ENCODE peak calls at places on chromosomes 3 and 15, in six cellular contexts. M is IMR-90, C is tibial nerve, D is H54, U is WTC11, I is GM06990. O is an unnamed sample.

GRCh38 chr3:66261318-66261717 is 40.5 kb downstream of the SLC25A26 start:
- DNase-seq in C (no peak), D (peak; percentile 40), U (no peak), M (peak; percentile 56), I (no peak), O (no peak)

GRCh38 chr3:11346416-11346815 is 74.2 kb downstream of the ATG7 start:
- DNase-seq in M (peak; percentile 92), U (no peak), C (no peak), D (no peak), I (no peak), O (no peak)

GRCh38 chr3:33046521-33046920 is 50.4 kb downstream of the GLB1 start:
- DNase-seq in C (no peak), M (no peak), D (no peak), I (no peak), U (no peak), O (no peak)

GRCh38 chr3:112811150-112811884 is 35.3 kb downstream of the CD200R1L start:
- DNase-seq in U (no peak), M (peak; percentile 86), D (no peak), C (peak; percentile 61), I (no peak), O (no peak)

GRCh38 chr3:194588741-194589140 is 44.5 kb downstream of the TMEM44 start:
- DNase-seq in M (peak; percentile 59), D (no peak), U (no peak), C (no peak), I (no peak), O (no peak)

GRCh38 chr3:74562528-74563190 is 51.8 kb downstream of the CNTN3 start:
- DNase-seq in D (no peak), C (no peak), M (no peak), I (no peak), U (no peak), O (no peak)

GRCh38 chr3:156274791-156275190 is 154.4 kb downstream of the KCNAB1 start:
- DNase-seq in U (no peak), C (no peak), M (no peak), I (no peak), D (no peak), O (no peak)

GRCh38 chr3:194661374-194661773 is 10.6 kb downstream of the LSG1 start:
- DNase-seq in M (no peak), D (no peak), C (no peak), U (no peak), I (no peak), O (no peak)

GRCh38 chr15:54373332-54373731 is 395.1 kb downstream of the UNC13C start:
- DNase-seq in U (no peak), M (no peak), C (no peak), D (no peak), I (no peak), O (no peak)

GRCh38 chr3:116148881-116149530 is 296.3 kb downstream of the LSAMP start:
- DNase-seq in U (no peak), I (no peak), C (no peak), M (peak; percentile 63), D (peak; percentile 6), O (no peak)

GRCh38 chr15:59794229-59794886 is 105.2 kb upstream of the BNIP2 start:
- DNase-seq in U (no peak), C (no peak), D (no peak), M (no peak), I (no peak), O (no peak)

GRCh38 chr3:11711826-11712225 is 68.1 kb upstream of the VGLL4 start:
- DNase-seq in C (no peak), I (no peak), D (no peak), U (no peak), M (no peak), O (no peak)

GRCh38 chr15:85733415-85733814 is 61.3 kb downstream of the KLHL25 start:
- DNase-seq in U (no peak), I (no peak), D (no peak), M (no peak), C (no peak), O (no peak)

GRCh38 chr15:67176195-67176971 is 78.1 kb downstream of the AAGAB start:
- DNase-seq in C (no peak), I (no peak), M (no peak), D (no peak), U (no peak), O (no peak)

GRCh38 chr3:98376631-98377030 is 13.8 kb upstream of the OR5K3 start:
- DNase-seq in M (no peak), I (no peak), D (no peak), U (no peak), C (no peak), O (no peak)

GRCh38 chr3:57227930-57228733 is 603 bp downstream of the APPL1 start:
- DNase-seq in D (peak; percentile 28), I (peak; percentile 72), U (peak; percentile 33), M (peak; percentile 41), C (peak; percentile 16), O (peak; percentile 16)

GRCh38 chr3:169041677-169042171 is 621.8 kb downstream of the MECOM start:
- DNase-seq in C (no peak), M (peak; percentile 80), I (no peak), U (no peak), D (no peak), O (no peak)

GRCh38 chr15:100972975-100973350 is 53.8 kb downstream of the LRRK1 start:
- DNase-seq in D (no peak), C (no peak), I (no peak), M (no peak), U (peak; percentile 32), O (no peak)

GRCh38 chr15:74301583-74302374 is 65.7 kb downstream of the CCDC33 start:
- DNase-seq in I (no peak), U (no peak), D (no peak), C (no peak), M (no peak), O (no peak)

GRCh38 chr3:94004301-94004910 is 24.0 kb downstream of the STX19 start:
- DNase-seq in U (no peak), M (peak; percentile 82), C (no peak), D (peak; percentile 3), I (no peak), O (peak; percentile 27)

GRCh38 chr15:48644827-48645557 is 517 bp downstream of the FBN1 start:
- DNase-seq in D (peak; percentile 23), C (no peak), U (peak; percentile 66), M (peak; percentile 62), I (peak; percentile 64), O (no peak)

GRCh38 chr15:57019496-57020160 is 101.2 kb downstream of the TCF12 start:
- DNase-seq in C (peak; percentile 18), I (no peak), M (no peak), D (no peak), U (no peak), O (no peak)

GRCh38 chr3:123376451-123377172 is 72.3 kb downstream of the ADCY5 start:
- DNase-seq in C (no peak), M (no peak), D (no peak), I (no peak), U (no peak), O (no peak)

GRCh38 chr15:29623240-29623639 is 199.0 kb downstream of the TJP1 start:
- DNase-seq in D (no peak), C (no peak), U (no peak), I (no peak), M (no peak), O (no peak)

GRCh38 chr3:37984051-37984450 is 6.5 kb upstream of the VILL start:
- DNase-seq in D (no peak), C (no peak), U (no peak), M (no peak), I (no peak), O (no peak)

GRCh38 chr15:77606142-77607034 is 26.3 kb downstream of the LINGO1 start:
- DNase-seq in D (no peak), I (no peak), U (no peak), C (no peak), M (peak; percentile 13), O (peak; percentile 43)

GRCh38 chr15:100849021-100849831 is 30.4 kb upstream of the ALDH1A3 start:
- DNase-seq in U (peak; percentile 61), I (peak; percentile 60), D (no peak), C (no peak), M (peak; percentile 41), O (peak; percentile 37)

GRCh38 chr3:138348950-138349739 is 766 bp downstream of the MRAS start:
- DNase-seq in M (peak; percentile 26), D (no peak), C (no peak), U (peak; percentile 20), I (no peak), O (peak; percentile 12)

GRCh38 chr15:80694624-80695098 is 449 bp upstream of the ABHD17C start:
- DNase-seq in I (no peak), C (no peak), U (peak; percentile 44), D (no peak), M (peak; percentile 33), O (peak; percentile 11)

GRCh38 chr15:38216763-38217162 is 35.9 kb upstream of the SPRED1 start:
- DNase-seq in I (no peak), C (no peak), M (peak; percentile 64), U (no peak), D (no peak), O (no peak)

GRCh38 chr15:73560501-73561117 is 72.6 kb downstream of the NPTN start:
- DNase-seq in M (peak; percentile 84), D (no peak), I (peak; percentile 20), C (peak; percentile 36), U (no peak), O (no peak)

GRCh38 chr3:119597548-119598288 is at the start of gene PLA1A:
- DNase-seq in M (no peak), D (no peak), C (no peak), U (no peak), I (peak; percentile 52), O (no peak)

GRCh38 chr3:107621465-107621864 is 98.7 kb downstream of the BBX start:
- DNase-seq in C (no peak), I (no peak), U (no peak), D (no peak), M (no peak), O (no peak)

GRCh38 chr3:132256984-132257383 is 60.2 kb upstream of the ACP3 start:
- DNase-seq in U (peak; percentile 41), D (no peak), M (peak; percentile 56), I (no peak), C (no peak), O (no peak)

GRCh38 chr15:82178061-82178460 is 84.5 kb downstream of the EFL1 start:
- DNase-seq in U (no peak), I (no peak), D (no peak), M (peak; percentile 83), C (no peak), O (no peak)

GRCh38 chr3:32733631-32734229 is 48.7 kb downstream of the CNOT10 start:
- DNase-seq in U (no peak), M (peak; percentile 44), D (no peak), C (no peak), I (peak; percentile 30), O (peak; percentile 42)

GRCh38 chr3:197364410-197365071 is 66.1 kb upstream of the DLG1 start:
- DNase-seq in M (no peak), U (no peak), C (no peak), I (no peak), D (no peak), O (no peak)

GRCh38 chr3:36524560-36524959 is 144.3 kb downstream of the STAC start:
- DNase-seq in C (no peak), U (no peak), D (no peak), M (no peak), I (no peak), O (no peak)